ENCODE peak calls at places on chromosomes 4 and X, in nine cellular contexts. Y, Z, K, A, F, N, W, J and X are unnamed samples.

GRCh38 chr4:81131066-81131465 is 84.0 kb downstream of the PRKG2 start:
- DNase-seq in Y (no peak), Z (no peak), K (no peak), A (no peak), F (no peak), N (no peak), W (no peak), J (peak; percentile 26), X (no peak)

GRCh38 chr4:80252427-80252826 is 14.0 kb upstream of the FGF5 start:
- DNase-seq in Y (no peak), Z (no peak), K (no peak), A (no peak), F (no peak), N (no peak), W (no peak), J (no peak), X (no peak)

GRCh38 chrX:47900833-47901232 is 64.1 kb downstream of the ZNF81 start:
- DNase-seq in Y (no peak), Z (no peak), K (no peak), A (no peak), F (peak; percentile 0), N (no peak), W (no peak), J (no peak), X (no peak)

GRCh38 chr4:174254613-174255012 is 28.9 kb downstream of the FBXO8 start:
- DNase-seq in Y (no peak), Z (no peak), K (peak; percentile 12), A (no peak), F (no peak), N (no peak), W (no peak), J (no peak), X (no peak)

GRCh38 chrX:110346681-110347080 is 12.0 kb upstream of the RTL9 start:
- DNase-seq in Y (no peak), Z (no peak), K (peak; percentile 4), A (no peak), F (no peak), N (no peak), W (peak; percentile 20), J (peak; percentile 42), X (peak; percentile 7)

GRCh38 chrX:41686788-41687187 is 2.0 kb upstream of the GPR34 start:
- DNase-seq in Y (no peak), Z (no peak), K (no peak), A (no peak), F (no peak), N (no peak), W (no peak), J (no peak), X (no peak)

GRCh38 chrX:38701073-38701472 is 100.2 kb upstream of the MID1IP1 start:
- DNase-seq in Y (peak; percentile 6), Z (no peak), K (peak; percentile 51), A (no peak), F (no peak), N (no peak), W (no peak), J (no peak), X (no peak)

GRCh38 chr4:130825283-130825682 is 1729.3 kb downstream of the C4orf33 start:
- DNase-seq in Y (no peak), Z (no peak), K (no peak), A (no peak), F (no peak), N (no peak), W (no peak), J (no peak), X (peak; percentile 0)

GRCh38 chrX:150635952-150636351 is 57.2 kb upstream of the MTMR1 start:
- DNase-seq in Y (peak; percentile 63), Z (peak; percentile 85), K (no peak), A (peak; percentile 80), F (peak; percentile 24), N (no peak), W (no peak), J (no peak), X (peak; percentile 58)

GRCh38 chr4:148315049-148315448 is 127.2 kb downstream of the NR3C2 start:
- DNase-seq in Y (peak; percentile 92), Z (peak; percentile 44), K (no peak), A (peak; percentile 28), F (no peak), N (no peak), W (no peak), J (no peak), X (no peak)

GRCh38 chr4:93157984-93158383 is 670.6 kb upstream of the ATOH1 start:
- DNase-seq in Y (no peak), Z (no peak), K (peak; percentile 39), A (no peak), F (no peak), N (no peak), W (no peak), J (no peak), X (peak; percentile 6)

DNA sequence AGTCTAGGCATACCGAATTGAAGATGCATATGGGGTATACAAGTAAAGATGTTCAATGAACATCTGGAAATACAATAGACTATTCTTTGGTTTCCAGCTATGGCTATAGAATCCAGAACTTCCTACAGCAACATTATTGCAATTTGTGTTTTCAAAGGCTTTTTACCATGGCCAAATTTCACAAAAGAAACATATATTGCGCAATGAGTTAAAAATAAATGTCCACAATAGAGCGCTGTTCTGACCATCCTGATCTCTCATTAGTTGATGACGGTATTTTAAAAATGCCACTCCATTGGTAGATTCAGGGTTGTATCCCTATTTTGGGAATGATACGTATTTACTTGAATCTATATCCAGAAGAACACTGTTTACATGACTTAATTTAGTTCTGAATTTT is 139.2 kb downstream of the LINC00632 start:
- DNase-seq in Y (no peak), Z (no peak), K (no peak), A (no peak), F (no peak), N (no peak), W (no peak), J (no peak), X (no peak)
- H3K9ac ChIP-seq in Y (no peak overlapping the region), Z (no peak overlapping the region), K (no peak overlapping the region), A (no peak overlapping the region), F (no peak overlapping the region), N (no peak overlapping the region), W (no peak overlapping the region), J (no peak overlapping the region), X (no peak overlapping the region)

GRCh38 chr4:76692761-76693160 is 205.2 kb downstream of the SOWAHB start:
- DNase-seq in Y (no peak), Z (no peak), K (no peak), A (no peak), F (no peak), N (no peak), W (no peak), J (no peak), X (no peak)

GRCh38 chr4:76690091-76690905 is 207.6 kb downstream of the SOWAHB start:
- DNase-seq in Y (no peak), Z (peak; percentile 53), K (peak; percentile 51), A (peak; percentile 41), F (no peak), N (no peak), W (no peak), J (no peak), X (no peak)

GRCh38 chr4:76691767-76692689 is 205.9 kb downstream of the SOWAHB start:
- DNase-seq in Y (no peak), Z (peak; percentile 66), K (no peak), A (peak; percentile 14), F (no peak), N (no peak), W (no peak), J (no peak), X (peak; percentile 15)

GRCh38 chr4:76689079-76689817 is 208.7 kb downstream of the SOWAHB start:
- DNase-seq in Y (no peak), Z (peak; percentile 47), K (peak; percentile 84), A (peak; percentile 68), F (peak; percentile 40), N (peak; percentile 18), W (peak; percentile 91), J (peak; percentile 82), X (no peak)

DNA sequence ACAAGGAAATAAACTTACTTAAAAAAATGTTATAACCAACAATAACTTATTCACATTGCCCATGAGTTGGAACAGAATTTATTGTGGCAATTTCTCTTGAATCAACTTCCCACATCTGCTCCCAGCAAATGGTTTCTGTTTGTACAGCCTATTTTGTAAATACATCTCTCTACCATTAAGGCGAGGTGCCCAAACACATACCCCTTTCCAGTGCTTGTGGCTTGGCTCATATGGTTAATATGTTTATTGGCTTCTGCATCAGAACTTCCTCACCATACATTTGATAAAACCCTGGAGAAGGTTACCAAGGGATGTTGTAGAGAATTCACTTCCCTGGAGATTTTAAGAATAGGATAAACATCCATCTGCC is 207.1 kb downstream of the SOWAHB start:
- DNase-seq in Y (no peak), Z (peak; percentile 54), K (no peak), A (no peak), F (no peak), N (no peak), W (no peak), J (no peak), X (peak; percentile 57)
- H3K9ac ChIP-seq in Y (peak overlapping the region; percentile 87), Z (peak overlapping the region; percentile 80), K (no peak overlapping the region), A (peak overlapping the region; percentile 97), F (no peak overlapping the region), N (no peak overlapping the region), W (no peak overlapping the region), J (no peak overlapping the region), X (no peak overlapping the region)

DNA sequence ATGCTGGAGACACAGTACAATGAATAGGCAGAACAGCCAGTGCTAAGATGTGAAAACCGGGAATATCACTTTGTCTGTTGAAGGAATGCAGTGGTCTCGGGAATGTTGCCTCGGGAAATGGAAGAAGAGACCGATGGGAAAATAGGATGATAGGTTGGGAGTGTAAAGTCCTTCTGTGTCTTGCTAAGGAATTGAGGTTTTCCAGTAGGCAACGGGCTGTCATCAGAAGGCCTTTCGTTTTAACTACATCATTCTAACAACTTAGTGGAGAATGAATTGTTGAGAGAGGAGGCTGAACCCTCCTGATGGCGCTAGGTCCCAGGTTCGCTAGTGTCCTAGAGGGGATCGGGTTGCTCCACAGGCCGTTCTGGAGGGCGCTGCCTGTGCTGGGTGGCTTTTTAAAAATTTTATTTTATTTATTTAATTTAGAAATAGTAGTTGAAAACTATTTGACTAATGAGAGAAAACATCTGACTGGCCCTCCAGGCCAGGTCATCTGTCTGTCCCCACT is 735 bp downstream of the VBP1 start:
- DNase-seq in Y (peak; percentile 28), Z (no peak), K (no peak), A (no peak), F (peak; percentile 66), N (no peak), W (peak; percentile 19), J (no peak), X (no peak)
- H3K9ac ChIP-seq in Y (peak overlapping the region; percentile 97), Z (peak overlapping the region; percentile 91), K (peak overlapping the region; percentile 55), A (peak overlapping the region; percentile 82), F (peak overlapping the region; percentile 95), N (peak overlapping the region; percentile 87), W (peak overlapping the region; percentile 93), J (peak overlapping the region; percentile 63), X (peak overlapping the region; percentile 29)

DNA sequence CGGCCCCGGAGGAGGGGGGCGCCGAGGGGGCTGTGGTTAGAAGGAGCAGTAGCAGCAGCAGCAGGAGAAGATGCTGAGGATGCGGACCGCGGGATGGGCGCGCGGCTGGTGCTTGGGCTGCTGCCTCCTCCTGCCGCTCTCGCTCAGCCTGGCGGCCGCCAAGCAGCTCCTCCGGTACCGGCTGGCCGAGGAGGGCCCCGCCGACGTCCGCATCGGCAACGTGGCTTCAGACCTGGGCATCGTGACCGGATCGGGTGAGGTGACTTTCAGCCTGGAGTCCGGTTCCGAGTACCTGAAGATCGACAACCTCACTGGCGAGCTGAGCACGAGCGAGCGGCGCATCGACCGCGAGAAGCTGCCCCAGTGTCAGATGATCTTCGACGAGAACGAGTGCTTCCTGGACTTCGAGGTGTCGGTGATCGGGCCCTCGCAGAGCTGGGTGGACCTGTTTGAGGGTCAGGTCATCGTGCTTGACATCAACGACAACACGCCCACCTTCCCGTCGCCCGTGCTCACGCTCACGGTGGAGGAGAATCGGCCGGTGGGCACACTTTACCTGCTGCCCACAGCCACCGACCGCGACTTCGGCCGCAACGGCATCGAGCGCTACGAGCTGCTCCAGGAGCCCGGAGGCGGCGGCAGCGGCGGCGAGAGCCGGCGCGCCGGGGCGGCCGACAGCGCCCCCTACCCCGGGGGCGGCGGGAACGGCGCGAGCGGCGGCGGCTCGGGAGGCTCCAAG is 1.4 kb downstream of the PCDH7 start:
- DNase-seq in Y (peak; percentile 51), Z (peak; percentile 64), K (peak; percentile 77), A (peak; percentile 69), F (peak; percentile 72), N (no peak), W (peak; percentile 83), J (peak; percentile 55), X (peak; percentile 65)
- H3K9ac ChIP-seq in Y (peak overlapping the region; percentile 83), Z (peak overlapping the region; percentile 65), K (peak overlapping the region; percentile 92), A (peak overlapping the region; percentile 34), F (peak overlapping the region; percentile 49), N (no peak overlapping the region), W (no peak overlapping the region), J (no peak overlapping the region), X (peak overlapping the region; percentile 52)